ENCODE peak calls at places on chromosomes 1 and 21, in six cellular contexts. L is mammary epithelial cell, O is astrocyte, H is neural progenitor cell, P is PC-3, K is endothelial cell of umbilical vein. D is an unnamed sample.
A peak's percentile ranks its signal among the peaks of the same experiment; 100 is the strongest.

GRCh38 chr1:10665930-10666850 is 130.3 kb downstream of the CASZ1 start:
- DNase-seq in P (no peak), O (no peak), H (no peak), K (no peak), L (no peak), D (no peak)

GRCh38 chr1:48018799-48019198 is 21.6 kb upstream of the TRABD2B start:
- DNase-seq in P (no peak), H (no peak), L (peak; percentile 95), K (no peak), O (no peak), D (no peak)

GRCh38 chr1:233328661-233329498 is 1.4 kb downstream of the MAP3K21 start:
- DNase-seq in K (no peak), L (peak; percentile 14), H (no peak), O (no peak), P (peak; percentile 38), D (no peak)

GRCh38 chr1:225891229-225891972 is 2.5 kb upstream of the LEFTY1 start:
- DNase-seq in P (peak; percentile 84), H (no peak), L (peak; percentile 88), K (no peak), O (no peak), D (no peak)

GRCh38 chr1:28591708-28592313 is at the start of gene RAB42:
- DNase-seq in K (no peak), O (no peak), H (peak; percentile 73), L (no peak), P (no peak), D (peak; percentile 23)

GRCh38 chr1:27563407-27564263 is 40.3 kb downstream of the AHDC1 start:
- DNase-seq in O (peak; percentile 39), K (no peak), H (no peak), L (no peak), P (peak; percentile 70), D (peak; percentile 58)

GRCh38 chr1:160800645-160801408 is 4.9 kb downstream of the LY9 start:
- DNase-seq in P (no peak), L (no peak), K (no peak), O (no peak), H (no peak), D (no peak)

GRCh38 chr1:227781314-227781930 is 34.1 kb upstream of the PRSS38 start:
- DNase-seq in P (no peak), K (no peak), L (no peak), H (no peak), O (no peak), D (no peak)

GRCh38 chr1:42815938-42816599 is 853 bp upstream of the ERMAP start:
- DNase-seq in O (no peak), P (peak; percentile 14), K (peak; percentile 42), L (peak; percentile 20), H (peak; percentile 67), D (peak; percentile 7)

GRCh38 chr1:10948463-10948775 is 64.0 kb upstream of the TARDBP start:
- DNase-seq in H (no peak), L (no peak), P (no peak), O (no peak), K (no peak), D (no peak)

GRCh38 chr1:232274236-232274855 is 355.6 kb downstream of the SIPA1L2 start:
- DNase-seq in H (no peak), K (no peak), P (no peak), O (peak; percentile 50), L (no peak), D (peak; percentile 3)

GRCh38 chr21:42237577-42237976 is 18.6 kb downstream of the ABCG1 start:
- DNase-seq in H (no peak), O (no peak), P (no peak), L (no peak), K (no peak), D (no peak)

GRCh38 chr1:92484472-92485373 is 2.0 kb downstream of the GFI1 start:
- DNase-seq in L (peak; percentile 11), P (peak; percentile 22), K (peak; percentile 23), O (no peak), H (peak; percentile 80), D (no peak)

GRCh38 chr1:116711061-116711582 is 43.1 kb upstream of the CD2 start:
- DNase-seq in O (no peak), H (peak; percentile 27), P (peak; percentile 45), K (no peak), L (peak; percentile 46), D (no peak)

GRCh38 chr1:98205291-98206017 is 284.6 kb upstream of the DPYD start:
- DNase-seq in K (no peak), O (no peak), P (no peak), H (no peak), L (peak; percentile 22), D (no peak)

GRCh38 chr1:38005195-38006007 is at the start of gene FHL3:
- DNase-seq in H (peak; percentile 87), K (peak; percentile 25), P (peak; percentile 59), O (peak; percentile 35), L (no peak), D (peak; percentile 38)

GRCh38 chr1:114719424-114719787 is 2.8 kb upstream of the NRAS start:
- DNase-seq in K (no peak), H (no peak), O (peak; percentile 25), P (peak; percentile 52), L (peak; percentile 26), D (no peak)

GRCh38 chr1:41463516-41463915 is 21.0 kb downstream of the EDN2 start:
- DNase-seq in L (no peak), K (no peak), O (no peak), P (no peak), H (no peak), D (no peak)

GRCh38 chr1:67766117-67766978 is 66.9 kb downstream of the GNG12 start:
- DNase-seq in O (peak; percentile 92), P (peak; percentile 62), K (peak; percentile 84), H (peak; percentile 89), L (peak; percentile 70), D (peak; percentile 82)

GRCh38 chr1:41365772-41366427 is 4.7 kb downstream of the FOXO6 start:
- DNase-seq in L (no peak), O (no peak), K (no peak), P (no peak), H (peak; percentile 43), D (no peak)

GRCh38 chr1:6987940-6988339 is 202.7 kb downstream of the CAMTA1 start:
- DNase-seq in O (no peak), L (no peak), P (no peak), H (no peak), K (no peak), D (no peak)

GRCh38 chr1:22443332-22443731 is 8.3 kb upstream of the ZBTB40 start:
- DNase-seq in K (no peak), P (no peak), O (no peak), H (no peak), L (no peak), D (no peak)

GRCh38 chr1:45876000-45876399 is 72.6 kb downstream of the MAST2 start:
- DNase-seq in L (no peak), P (no peak), H (no peak), O (no peak), K (peak; percentile 29), D (no peak)

GRCh38 chr1:83033682-83034081 is 965.2 kb downstream of the TTLL7 start:
- DNase-seq in H (no peak), L (peak; percentile 46), P (peak; percentile 79), O (peak; percentile 4), K (peak; percentile 25), D (peak; percentile 5)

GRCh38 chr1:46724991-46725735 is 6.2 kb upstream of the EFCAB14 start:
- DNase-seq in H (peak; percentile 87), K (peak; percentile 82), P (peak; percentile 86), O (peak; percentile 56), L (peak; percentile 58), D (peak; percentile 88)

GRCh38 chr1:214002472-214002871 is 14.7 kb downstream of the PROX1 start:
- DNase-seq in H (no peak), L (peak; percentile 14), K (peak; percentile 95), P (peak; percentile 76), O (peak; percentile 66), D (peak; percentile 73)

GRCh38 chr1:47262787-47263413 is 30.9 kb upstream of the TAL1 start:
- DNase-seq in H (peak; percentile 56), P (peak; percentile 69), L (peak; percentile 52), K (peak; percentile 77), O (no peak), D (peak; percentile 29)

GRCh38 chr1:47624531-47624930 is 186.7 kb downstream of the FOXD2 start:
- DNase-seq in H (peak; percentile 68), P (peak; percentile 25), K (no peak), O (no peak), L (peak; percentile 10), D (no peak)

GRCh38 chr1:153951183-153951582 is 4.7 kb upstream of the DENND4B start:
- DNase-seq in L (no peak), O (no peak), P (no peak), H (no peak), K (no peak), D (no peak)
- H3K79me2 ChIP-seq in L (peaks cover 41% of the 10 kb centered on the region), O (peaks cover 31% of the 10 kb centered on the region), P (peaks cover 29% of the 10 kb centered on the region), H (peaks cover 30% of the 10 kb centered on the region), K (peaks cover 16% of the 10 kb centered on the region), D (peaks cover 19% of the 10 kb centered on the region)

DNA sequence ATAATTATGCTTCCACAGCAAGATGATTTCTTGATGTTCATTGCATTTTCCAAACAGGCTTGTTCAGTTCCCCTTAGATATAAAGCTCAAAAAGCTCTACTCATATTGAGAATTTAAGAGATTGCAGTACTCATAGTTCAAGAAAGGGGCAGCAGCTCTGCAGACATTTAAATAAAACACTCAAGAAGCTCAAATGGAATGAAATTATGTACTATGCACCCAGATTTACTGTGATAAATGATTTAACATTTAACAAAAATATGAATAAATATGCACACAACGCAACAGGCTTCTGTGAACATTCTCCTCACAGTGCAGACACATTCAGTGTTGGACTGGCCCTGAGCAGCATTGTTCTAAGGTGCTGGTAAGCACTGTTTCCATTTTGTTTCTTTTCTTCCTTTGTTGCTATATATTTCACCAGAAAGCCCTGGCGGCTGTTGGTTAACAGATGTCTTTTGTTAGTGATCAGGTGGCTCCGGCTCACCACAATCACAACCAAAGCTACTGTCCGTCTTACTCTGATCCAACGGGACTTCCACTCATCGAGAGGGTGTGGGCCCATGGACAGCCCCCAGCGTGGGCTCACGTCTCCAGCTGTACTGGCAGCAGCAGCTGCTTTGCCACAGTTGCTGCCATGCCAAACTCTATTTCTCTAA is 1440.3 kb downstream of the NCAM2 start:
- DNase-seq in P (no peak), L (no peak), H (no peak), K (no peak), O (no peak), D (no peak)
- H3K79me2 ChIP-seq in P (no peaks in the 10 kb centered on the region), L (no peaks in the 10 kb centered on the region), H (no peaks in the 10 kb centered on the region), K (no peaks in the 10 kb centered on the region), O (no peaks in the 10 kb centered on the region), D (no peaks in the 10 kb centered on the region)

DNA sequence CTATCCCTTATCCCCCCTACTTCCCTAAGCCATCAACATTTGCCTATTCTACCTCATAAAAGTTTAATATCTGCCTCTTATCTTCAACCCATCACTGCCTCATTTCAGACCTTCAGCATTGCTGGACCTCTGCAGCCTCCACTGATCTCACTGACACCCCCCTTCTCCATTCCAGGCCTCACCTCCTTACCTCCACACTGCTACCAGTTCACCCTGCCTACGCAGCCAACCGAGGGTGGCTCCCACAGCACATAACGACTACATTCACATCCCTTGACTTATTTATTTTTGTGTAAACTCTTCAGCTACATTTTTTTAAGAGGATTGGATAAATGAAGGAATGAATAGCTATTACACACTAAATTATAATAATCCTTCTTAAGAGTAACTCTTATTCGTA is 14.2 kb downstream of the CLCC1 start:
- DNase-seq in O (no peak), H (no peak), P (no peak), K (no peak), L (no peak), D (no peak)
- H3K79me2 ChIP-seq in O (peaks cover 35% of the 10 kb centered on the region), H (peaks cover 30% of the 10 kb centered on the region), P (peaks cover 54% of the 10 kb centered on the region), K (peaks cover 25% of the 10 kb centered on the region), L (peaks cover 37% of the 10 kb centered on the region), D (peaks cover 18% of the 10 kb centered on the region)

DNA sequence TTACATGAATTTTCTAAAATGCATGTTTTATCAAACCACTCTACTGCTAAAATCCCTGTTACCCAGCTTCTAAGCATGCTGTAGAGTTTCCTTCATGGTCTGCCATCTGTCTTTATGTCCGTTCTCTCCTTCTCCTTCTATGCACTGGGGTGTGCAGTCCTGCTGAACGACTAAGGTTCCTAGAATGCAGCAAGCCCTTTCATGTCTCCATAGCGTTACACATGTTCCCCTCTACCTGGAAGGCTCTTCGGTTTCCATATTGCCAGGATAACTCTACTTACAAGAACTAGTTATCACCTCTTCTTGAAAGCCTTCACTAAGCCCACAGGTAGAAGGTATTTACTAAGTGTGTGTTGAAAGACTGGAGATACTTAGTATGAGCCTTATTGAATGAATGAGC is 22.2 kb downstream of the DNM3 start:
- DNase-seq in L (no peak), H (no peak), O (no peak), P (no peak), K (no peak), D (no peak)
- H3K79me2 ChIP-seq in L (no peaks in the 10 kb centered on the region), H (no peaks in the 10 kb centered on the region), O (no peaks in the 10 kb centered on the region), P (no peaks in the 10 kb centered on the region), K (no peaks in the 10 kb centered on the region), D (no peaks in the 10 kb centered on the region)

D was measured in fibroblast of lung.